ENCODE peak calls at places on chromosomes 11 and 22, in nine cellular contexts. J is GM13977, C is hepatocyte, L is WERI-Rb-1, A is GM23338, I is astrocyte of the spinal cord, N is prostate gland, S is epithelial cell of proximal tubule, O is bronchial epithelial cell. K is an unnamed sample.

GRCh38 chr22:20741634-20742581 is 32.0 kb upstream of the SERPIND1 start:
- DNase-seq in J (peak), S (no peak), L (peak), N (no peak), O (peak), I (peak), A (peak), C (peak), K (peak)

GRCh38 chr11:20754957-20755356 is 85.6 kb downstream of the NELL1 start:
- DNase-seq in S (no peak), A (peak), N (no peak), O (peak), J (no peak), C (peak), L (peak), I (no peak), K (no peak)

GRCh38 chr22:29195118-29195963 is 10.4 kb upstream of the EMID1 start:
- DNase-seq in N (no peak), I (no peak), A (no peak), O (no peak), J (no peak), S (no peak), C (no peak), L (no peak), K (no peak)

GRCh38 chr11:19163627-19164026 is 38.2 kb downstream of the CSRP3 start:
- DNase-seq in N (no peak), O (no peak), J (no peak), L (no peak), C (no peak), I (no peak), A (no peak), S (no peak), K (no peak)

GRCh38 chr11:111406589-111406988 is 27.5 kb upstream of the POU2AF1 start:
- DNase-seq in A (no peak), I (no peak), J (no peak), N (no peak), S (no peak), C (no peak), L (no peak), O (no peak), K (no peak)

GRCh38 chr11:20368441-20368840 is 4.9 kb downstream of the HTATIP2 start:
- DNase-seq in S (no peak), L (no peak), N (no peak), C (no peak), J (no peak), I (no peak), O (peak), A (no peak), K (no peak)

GRCh38 chr11:83257638-83258229 is 28.4 kb downstream of the CCDC90B start:
- DNase-seq in A (no peak), L (no peak), S (peak), J (no peak), I (peak), N (no peak), C (peak), O (peak), K (peak)

GRCh38 chr11:22163394-22163797 is 29.5 kb upstream of the ANO5 start:
- DNase-seq in S (no peak), C (no peak), N (no peak), J (no peak), O (peak), L (no peak), I (no peak), A (no peak), K (no peak)

GRCh38 chr22:38401336-38402084 is 53.5 kb downstream of the KCNJ4 start:
- DNase-seq in C (no peak), A (no peak), I (no peak), O (no peak), J (peak), S (no peak), L (no peak), N (no peak), K (no peak)

GRCh38 chr22:43867839-43868652 is 5.7 kb upstream of the SULT4A1 start:
- DNase-seq in C (peak), A (peak), N (peak), J (no peak), O (peak), S (no peak), L (peak), I (peak), K (peak)

GRCh38 chr11:18536195-18536594 is 9.5 kb upstream of the TSG101 start:
- DNase-seq in N (no peak), I (no peak), C (peak), S (no peak), A (no peak), L (no peak), J (no peak), O (no peak), K (no peak)

GRCh38 chr22:19717691-19718254 is 3.5 kb downstream of the SEPTIN5 start:
- DNase-seq in J (peak), A (peak), C (peak), N (peak), L (peak), O (peak), S (no peak), I (peak), K (peak)

GRCh38 chr11:2883717-2884423 is 1.7 kb downstream of the CDKN1C start:
- DNase-seq in C (peak), L (peak), A (peak), N (no peak), S (no peak), J (no peak), I (peak), O (no peak), K (no peak)

GRCh38 chr11:78833237-78833636 is 258.6 kb upstream of the NARS2 start:
- DNase-seq in C (no peak), N (no peak), L (no peak), J (no peak), A (no peak), I (no peak), O (no peak), S (no peak), K (no peak)

GRCh38 chr11:29452131-29452530 is 564.7 kb downstream of the KCNA4 start:
- DNase-seq in N (no peak), S (peak), J (no peak), O (peak), A (no peak), L (no peak), I (peak), C (no peak), K (no peak)

GRCh38 chr11:127926721-127927120 is 660.6 kb downstream of the ETS1 start:
- DNase-seq in C (no peak), L (no peak), O (no peak), J (no peak), S (no peak), A (no peak), I (no peak), N (no peak), K (no peak)

GRCh38 chr11:112885744-112886706 is 75.2 kb upstream of the NCAM1 start:
- DNase-seq in J (no peak), A (no peak), O (peak), S (peak), C (no peak), I (no peak), L (no peak), N (no peak), K (no peak)

GRCh38 chr11:11779975-11780374 is 61.8 kb upstream of the USP47 start:
- DNase-seq in L (no peak), I (no peak), O (no peak), S (no peak), J (no peak), A (no peak), C (no peak), N (no peak), K (no peak)

GRCh38 chr11:127651888-127652221 is 651.3 kb upstream of the KIRREL3 start:
- DNase-seq in S (no peak), A (no peak), L (no peak), C (no peak), O (no peak), N (no peak), I (no peak), J (no peak), K (no peak)

GRCh38 chr11:81979444-81979843 is 754.2 kb downstream of the FAM181B start:
- DNase-seq in C (no peak), A (no peak), I (no peak), O (no peak), S (no peak), N (no peak), J (no peak), L (no peak), K (no peak)

GRCh38 chr11:133821776-133822175 is 23.5 kb downstream of the SPATA19 start:
- DNase-seq in S (no peak), C (peak), J (peak), O (peak), N (peak), A (peak), I (no peak), L (peak), K (peak)

GRCh38 chr11:116792869-116793475 is 1.3 kb upstream of the APOA5 start:
- DNase-seq in S (no peak), I (peak), A (no peak), J (no peak), C (no peak), N (no peak), L (no peak), O (peak), K (no peak)

GRCh38 chr22:19043111-19044085 is 78.8 kb downstream of the DGCR2 start:
- DNase-seq in I (no peak), S (no peak), O (no peak), A (no peak), N (no peak), L (no peak), C (no peak), J (no peak), K (no peak)

GRCh38 chr11:17906436-17906835 is 106.4 kb downstream of the SERGEF start:
- DNase-seq in I (no peak), A (peak), N (no peak), J (no peak), L (peak), C (peak), S (no peak), O (no peak), K (peak)

GRCh38 chr11:19978668-19979518 is 181.4 kb downstream of the DBX1 start:
- DNase-seq in C (peak), J (peak), S (peak), I (peak), A (no peak), N (peak), L (no peak), O (peak), K (peak)

GRCh38 chr11:12284321-12285050 is 92.9 kb upstream of the PARVA start:
- DNase-seq in N (peak), S (no peak), A (no peak), C (no peak), J (no peak), O (no peak), I (peak), L (no peak), K (no peak)

GRCh38 chr22:46108564-46109473 is 41.5 kb upstream of the PPARA start:
- DNase-seq in N (no peak), L (peak), S (no peak), O (peak), C (peak), A (peak), J (no peak), I (no peak), K (peak)

GRCh38 chr22:26023104-26023775 is 146.0 kb upstream of the SEZ6L start:
- DNase-seq in L (no peak), A (peak), O (no peak), N (no peak), S (no peak), I (no peak), C (no peak), J (no peak), K (no peak)

GRCh38 chr22:47884775-47885174 is 1122.3 kb downstream of the TBC1D22A start:
- DNase-seq in J (no peak), L (no peak), O (no peak), I (no peak), C (no peak), A (no peak), N (no peak), S (no peak), K (no peak)

GRCh38 chr11:46916669-46917108 is 1.7 kb downstream of the LRP4 start:
- DNase-seq in N (peak), I (peak), S (no peak), J (peak), A (peak), O (peak), L (peak), C (peak), K (peak)

GRCh38 chr11:122882809-122883681 is 486 bp downstream of the JHY start:
- DNase-seq in S (no peak), L (peak), C (peak), J (peak), I (no peak), N (peak), A (peak), O (peak), K (peak)

GRCh38 chr11:94661444-94661843 is 94.3 kb downstream of the PIWIL4 start:
- DNase-seq in C (no peak), S (no peak), J (no peak), I (no peak), L (no peak), O (no peak), N (no peak), A (no peak), K (no peak)

GRCh38 chr11:2595205-2595604 is 104.6 kb downstream of the KCNQ1OT1 start:
- DNase-seq in L (no peak), J (no peak), I (no peak), A (no peak), C (no peak), O (no peak), S (no peak), N (no peak), K (no peak)

GRCh38 chr11:58958500-58958899 is 19.2 kb downstream of the GLYATL1 start:
- DNase-seq in N (no peak), I (no peak), A (peak), O (peak), J (peak), L (peak), S (no peak), C (peak), K (peak)

GRCh38 chr11:63614136-63614664 is at the start of gene PLAAT3:
- DNase-seq in L (peak), N (no peak), J (peak), I (peak), A (peak), S (no peak), O (no peak), C (peak), K (peak)

GRCh38 chr11:625636-626319 is 1.0 kb upstream of the CDHR5 start:
- DNase-seq in O (no peak), L (peak), J (no peak), A (no peak), S (no peak), I (no peak), N (no peak), C (peak), K (no peak)

GRCh38 chr11:15775797-15776196 is 580.5 kb downstream of the SOX6 start:
- DNase-seq in S (no peak), I (no peak), O (no peak), J (no peak), C (no peak), N (no peak), L (no peak), A (no peak), K (no peak)

GRCh38 chr11:76838422-76839068 is 22.2 kb upstream of the ACER3 start:
- DNase-seq in S (no peak), I (no peak), C (peak), N (no peak), A (peak), L (peak), J (no peak), O (no peak), K (no peak)

GRCh38 chr11:57481315-57481714 is 21.0 kb downstream of the RTN4RL2 start:
- DNase-seq in I (no peak), A (no peak), S (no peak), O (no peak), N (no peak), C (no peak), J (no peak), L (no peak), K (no peak)

GRCh38 chr11:57478971-57479663 is 18.8 kb downstream of the RTN4RL2 start:
- DNase-seq in O (no peak), C (no peak), J (no peak), N (no peak), L (no peak), A (no peak), S (no peak), I (no peak), K (no peak)

GRCh38 chr11:57479925-57480324 is 19.6 kb downstream of the RTN4RL2 start:
- DNase-seq in S (no peak), I (no peak), L (no peak), C (no peak), A (peak), N (no peak), O (no peak), J (no peak), K (no peak)

GRCh38 chr11:57481915-57482781 is 21.8 kb downstream of the RTN4RL2 start:
- DNase-seq in L (no peak), S (no peak), A (peak), C (no peak), N (no peak), J (no peak), I (no peak), O (no peak), K (no peak)

GRCh38 chr11:57480409-57481137 is 20.2 kb downstream of the RTN4RL2 start:
- DNase-seq in O (peak), N (peak), L (peak), A (peak), S (no peak), J (peak), C (peak), I (peak), K (peak)
- TF ChIP-seq CTCF in O (peak), N (peak), L (peak), A (peak), S (peak), J (peak), C (peak), I (peak), K (peak)

DNA sequence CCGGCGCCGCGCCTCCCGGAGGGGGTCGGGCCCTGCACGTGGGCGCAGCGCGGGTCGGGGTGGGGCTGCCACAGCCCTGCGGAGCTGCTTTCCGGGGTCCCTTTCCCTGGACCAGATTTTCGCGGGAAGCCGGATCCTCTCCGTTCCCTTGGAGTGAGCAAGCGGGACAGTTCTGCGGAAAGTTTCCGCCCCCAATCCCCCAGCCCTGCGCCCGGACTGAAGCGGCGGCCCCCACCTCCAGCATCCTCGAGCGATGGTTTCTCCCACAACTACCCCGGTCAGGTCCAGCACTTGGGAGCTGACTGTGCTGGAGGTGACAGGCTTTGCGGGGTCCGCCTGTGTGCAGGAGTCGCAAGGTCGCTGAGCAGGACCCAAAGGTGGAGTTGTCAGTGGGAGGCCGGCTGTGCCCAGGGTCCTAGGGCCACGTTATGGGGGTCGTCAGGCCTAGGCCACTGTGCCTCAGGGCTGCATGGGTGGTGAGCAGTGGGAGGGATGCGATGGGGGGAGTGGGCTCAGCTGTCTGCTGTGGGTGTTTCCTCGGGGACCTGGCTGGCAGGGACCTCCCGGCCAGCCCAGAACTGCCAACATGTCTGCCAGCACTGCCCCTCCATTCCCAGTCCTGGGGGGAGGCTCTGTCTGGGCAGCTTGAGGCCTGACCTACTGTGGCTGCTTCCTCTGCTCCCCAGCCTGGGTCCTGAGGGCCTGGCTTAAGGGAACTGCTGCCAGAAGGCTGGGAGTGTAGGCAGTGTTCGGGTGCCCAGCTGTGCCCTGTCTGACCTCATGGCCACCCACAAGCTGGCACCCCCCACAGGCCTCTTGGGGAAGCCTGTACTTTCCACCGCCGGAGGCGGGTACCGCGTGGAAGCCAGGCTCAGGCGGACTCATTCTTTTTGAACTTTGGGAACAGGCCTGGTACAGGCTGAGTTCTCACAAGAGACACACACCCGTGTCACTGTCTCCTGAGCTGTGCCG is 726 bp downstream of the ST3GAL4 start:
- DNase-seq in C (no peak), J (no peak), N (no peak), A (peak), S (no peak), L (peak), O (no peak), I (no peak), K (no peak)
- TF ChIP-seq CTCF in C (no peak), J (no peak), N (no peak), A (no peak), S (no peak), L (no peak), O (no peak), I (no peak), K (no peak)

DNA sequence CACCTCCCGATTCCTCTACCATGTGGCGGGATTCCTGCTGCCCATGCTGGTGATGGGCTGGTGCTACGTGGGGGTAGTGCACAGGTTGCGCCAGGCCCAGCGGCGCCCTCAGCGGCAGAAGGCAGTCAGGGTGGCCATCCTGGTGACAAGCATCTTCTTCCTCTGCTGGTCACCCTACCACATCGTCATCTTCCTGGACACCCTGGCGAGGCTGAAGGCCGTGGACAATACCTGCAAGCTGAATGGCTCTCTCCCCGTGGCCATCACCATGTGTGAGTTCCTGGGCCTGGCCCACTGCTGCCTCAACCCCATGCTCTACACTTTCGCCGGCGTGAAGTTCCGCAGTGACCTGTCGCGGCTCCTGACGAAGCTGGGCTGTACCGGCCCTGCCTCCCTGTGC is 10.5 kb downstream of the CXCR5 start:
- DNase-seq in A (no peak), I (no peak), J (no peak), O (no peak), S (no peak), L (no peak), N (no peak), C (no peak), K (no peak)
- TF ChIP-seq CTCF in A (no peak), I (no peak), J (no peak), O (no peak), S (no peak), L (no peak), N (no peak), C (no peak), K (no peak)

DNA sequence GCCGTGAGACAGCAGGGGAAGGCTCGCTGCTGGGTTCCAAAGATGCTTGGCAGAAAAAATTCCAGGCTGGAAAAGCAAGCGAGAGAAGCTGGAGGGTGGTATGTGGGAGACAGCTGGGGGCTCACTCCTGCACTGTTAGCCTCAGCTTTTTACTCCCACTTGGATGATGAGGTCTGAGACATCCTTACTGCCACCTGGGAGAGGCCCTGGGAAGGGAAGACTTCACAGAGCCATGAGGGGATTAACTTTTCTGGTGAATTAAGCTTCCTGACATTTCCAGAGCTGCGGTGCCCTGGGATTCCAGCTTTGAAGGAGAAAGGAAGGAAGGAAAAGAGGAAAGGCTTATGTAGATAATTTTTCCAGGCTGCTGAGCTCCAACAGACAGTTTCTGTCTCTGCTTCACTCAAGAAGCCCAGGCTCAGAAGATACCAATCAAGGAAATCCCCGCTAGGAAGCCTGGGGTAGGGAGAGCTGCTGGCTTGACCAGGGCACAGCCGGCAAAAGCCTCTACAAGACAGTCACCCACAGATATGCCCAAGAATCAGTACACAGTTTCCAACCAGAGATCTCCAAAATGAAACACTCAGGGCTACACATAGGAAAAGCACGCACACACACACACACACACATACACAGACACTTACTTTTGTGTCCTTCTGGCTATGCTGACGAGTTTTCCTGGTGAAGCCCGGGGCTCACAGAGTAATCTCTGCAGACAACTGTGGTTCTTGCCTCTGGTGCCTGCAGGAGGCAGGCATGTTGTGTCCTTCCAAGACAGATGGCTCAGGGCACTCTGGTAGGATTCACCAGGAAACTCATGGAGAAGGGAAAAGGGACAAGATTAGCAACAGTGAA is 907 bp downstream of the MCHR1 start:
- DNase-seq in I (no peak), S (no peak), N (no peak), J (no peak), L (peak), O (no peak), A (peak), C (peak), K (no peak)
- TF ChIP-seq CTCF in I (peak), S (peak), N (no peak), J (no peak), L (peak), O (no peak), A (no peak), C (peak), K (no peak)

GRCh38 chr11:67605231-67606011 is 1.3 kb upstream of the NDUFV1 start:
- DNase-seq in L (peak), I (no peak), O (no peak), A (no peak), N (no peak), J (no peak), S (no peak), C (peak), K (no peak)
- TF ChIP-seq CTCF in L (peak), I (no peak), O (no peak), A (no peak), N (no peak), J (no peak), S (no peak), C (no peak), K (no peak)